ENCODE peak calls at places on chromosomes 6 and 20, in nine cellular contexts. X is activated CD8-positive, alpha-beta memory T cell treated with anti-CD3 and anti-CD28 coated beads, Interleukin-2, amount 50 U/mL, for 4 hours; A is anterior cingulate cortex; G is retina; Z is OCI-LY7; P is ovary; R is iPS-NIHi11; U is activated CD4-positive, alpha-beta memory T cell treated with anti-CD3 and anti-CD28 coated beads for 36 hours; F is NCI-H748 treated with DMSO at 0.1 percent for 48 hours. H is an unnamed sample.
A peak's percentile ranks its signal among the peaks of the same experiment; 100 is the strongest.

GRCh38 chr20:24131281-24131680 is 142.7 kb upstream of the GGTLC1 start:
- DNase-seq in F (no peak), U (no peak), X (no peak), A (no peak), P (no peak), G (no peak), R (no peak), Z (no peak), H (no peak)

GRCh38 chr6:127564761-127565160 is 12.2 kb upstream of the C6orf58 start:
- DNase-seq in G (no peak), U (no peak), R (no peak), A (no peak), F (no peak), Z (no peak), X (no peak), P (no peak), H (no peak)

GRCh38 chr6:31462026-31462963 is 35.6 kb upstream of the MICB start:
- DNase-seq in R (no peak), F (no peak), X (no peak), P (no peak), G (no peak), Z (no peak), U (no peak), A (no peak), H (no peak)

GRCh38 chr6:150490586-150490985 is 109.1 kb upstream of the PLEKHG1 start:
- DNase-seq in R (peak; percentile 13), F (no peak), X (no peak), A (no peak), P (no peak), Z (no peak), U (no peak), G (no peak), H (no peak)

GRCh38 chr6:168363811-168364792 is 44.5 kb upstream of the DACT2 start:
- DNase-seq in A (no peak), X (no peak), P (peak; percentile 25), U (no peak), Z (no peak), G (no peak), F (no peak), R (no peak), H (no peak)

GRCh38 chr20:48797275-48797825 is 30.4 kb downstream of the PREX1 start:
- DNase-seq in U (no peak), Z (no peak), X (no peak), G (peak; percentile 60), F (no peak), P (no peak), A (peak; percentile 79), R (no peak), H (no peak)

GRCh38 chr6:111087871-111088667 is 766 bp downstream of the SLC16A10 start:
- DNase-seq in Z (no peak), P (peak; percentile 43), X (peak; percentile 73), R (peak; percentile 35), G (peak; percentile 79), U (peak; percentile 77), A (no peak), F (peak; percentile 13), H (no peak)

GRCh38 chr6:2810092-2810671 is 31.5 kb downstream of the SERPINB1 start:
- DNase-seq in P (no peak), F (no peak), X (no peak), R (peak; percentile 6), Z (no peak), G (no peak), U (peak; percentile 23), A (no peak), H (no peak)

GRCh38 chr6:36350681-36351091 is 14.0 kb upstream of the BNIP5 start:
- DNase-seq in F (no peak), A (no peak), U (no peak), X (no peak), R (no peak), G (peak; percentile 61), P (peak; percentile 86), Z (no peak), H (peak; percentile 80)

GRCh38 chr20:47784599-47785320 is 521 bp downstream of the SULF2 start:
- DNase-seq in F (no peak), A (no peak), U (no peak), R (peak; percentile 65), P (peak; percentile 78), Z (no peak), X (no peak), G (peak; percentile 74), H (peak; percentile 45)

GRCh38 chr20:58712823-58713731 is 20.5 kb downstream of the NPEPL1 start:
- DNase-seq in X (no peak), A (no peak), U (peak; percentile 5), P (peak; percentile 25), G (peak; percentile 2), F (no peak), R (no peak), Z (no peak), H (peak; percentile 11)